ENCODE peak calls at places on chromosomes 3 and 15, in ten cellular contexts. O, T, W, N, Z, B, Y, J, P and C are unnamed samples.

GRCh38 chr3:152402698-152403456 is 134.1 kb downstream of the MBNL1 start:
- DNase-seq in Y (no peak), J (no peak), N (no peak), P (no peak), Z (no peak), T (no peak), O (no peak), W (no peak), B (no peak), C (no peak)

GRCh38 chr3:10528046-10528445 is 22.7 kb upstream of the ATP2B2 start:
- DNase-seq in Y (no peak), P (no peak), J (no peak), B (no peak), T (no peak), Z (no peak), N (no peak), W (peak; percentile 49), O (no peak), C (no peak)

GRCh38 chr3:161069441-161070251 is 35.5 kb downstream of the B3GALNT1 start:
- DNase-seq in Y (no peak), T (no peak), O (peak; percentile 85), P (peak; percentile 81), J (no peak), W (no peak), B (no peak), Z (no peak), N (no peak), C (no peak)

GRCh38 chr3:16816048-16816780 is 68.5 kb upstream of the PLCL2 start:
- DNase-seq in O (no peak), N (no peak), W (no peak), Y (no peak), B (no peak), T (no peak), P (no peak), Z (no peak), J (no peak), C (no peak)

GRCh38 chr15:63920504-63921178 is 86.9 kb upstream of the HERC1 start:
- DNase-seq in J (no peak), B (no peak), N (no peak), O (no peak), P (no peak), W (no peak), T (no peak), Y (no peak), Z (no peak), C (no peak)

GRCh38 chr3:96449803-96450202 is 364.6 kb upstream of the EPHA6 start:
- DNase-seq in N (no peak), Y (no peak), P (no peak), T (no peak), W (no peak), B (no peak), O (no peak), Z (no peak), J (no peak), C (no peak)

GRCh38 chr3:143977326-143978262 is 6.0 kb downstream of the DIPK2A start:
- DNase-seq in Y (no peak), O (peak; percentile 22), B (no peak), W (no peak), T (no peak), J (no peak), Z (no peak), N (no peak), P (no peak), C (no peak)

GRCh38 chr3:194306109-194306686 is 44.9 kb downstream of the CPN2 start:
- DNase-seq in J (no peak), B (no peak), Y (no peak), P (no peak), O (no peak), T (no peak), N (no peak), Z (no peak), W (no peak), C (no peak)

GRCh38 chr3:196219194-196219969 is 3.0 kb downstream of the SLC51A start:
- DNase-seq in P (peak; percentile 55), W (peak; percentile 60), O (peak; percentile 97), Z (peak; percentile 34), Y (no peak), N (peak; percentile 22), T (no peak), J (peak; percentile 38), B (peak; percentile 60), C (peak; percentile 80)

GRCh38 chr3:37243811-37244748 is 69.7 kb upstream of the LRRFIP2 start:
- DNase-seq in W (peak; percentile 75), P (no peak), B (peak; percentile 89), O (peak; percentile 83), J (peak; percentile 78), T (peak; percentile 65), Z (peak; percentile 25), N (peak; percentile 26), Y (peak; percentile 65), C (peak; percentile 89)